ENCODE peak calls at places on chromosomes 6 and 20, in eight cellular contexts. N is adrenal gland, G is transverse colon, B is mammary epithelial cell, I is kidney, S is upper lobe of right lung, V is heart left ventricle, L is Peyer's patch. C is an unnamed sample. For H3K4me1, the result is how much of the 10 kb centered on the place peaks cover.

GRCh38 chr20:4617484-4617883 is 104.2 kb upstream of the PRND start:
- DNase-seq in N (no peak), G (no peak), B (no peak), I (no peak), S (no peak), V (no peak), L (no peak), C (no peak)

GRCh38 chr20:63744158-63744557 is 4.6 kb downstream of the SLC2A4RG start:
- DNase-seq in N (no peak), G (no peak), B (no peak), I (peak), S (no peak), V (no peak), L (no peak), C (no peak)

GRCh38 chr6:134442073-134442472 is 124.2 kb upstream of the SGK1 start:
- DNase-seq in N (no peak), G (no peak), B (no peak), I (no peak), S (no peak), V (no peak), L (no peak), C (no peak)

GRCh38 chr20:60649541-60649940 is 602.5 kb upstream of the CDH4 start:
- DNase-seq in N (no peak), G (no peak), B (no peak), I (no peak), S (no peak), V (no peak), L (no peak), C (no peak)

GRCh38 chr20:51172558-51173428 is 149.9 kb upstream of the KCNG1 start:
- DNase-seq in N (no peak), G (no peak), B (no peak), I (no peak), S (no peak), V (no peak), L (no peak), C (no peak)

GRCh38 chr6:37173573-37174195 is 3.7 kb downstream of the PIM1 start:
- DNase-seq in N (no peak), G (no peak), B (no peak), I (no peak), S (no peak), V (no peak), L (no peak), C (no peak)

GRCh38 chr20:22453244-22454080 is 130.9 kb downstream of the FOXA2 start:
- DNase-seq in N (no peak), G (peak), B (peak), I (no peak), S (no peak), V (no peak), L (no peak), C (no peak)

GRCh38 chr20:35698298-35699126 is 640 bp downstream of the NFS1 start:
- DNase-seq in N (no peak), G (no peak), B (no peak), I (peak), S (peak), V (peak), L (no peak), C (no peak)

GRCh38 chr20:9359561-9360308 is 154.7 kb upstream of the LAMP5 start:
- DNase-seq in N (peak), G (peak), B (peak), I (peak), S (no peak), V (no peak), L (no peak), C (no peak)

GRCh38 chr20:36744764-36745191 is 1.1 kb downstream of the NDRG3 start:
- DNase-seq in N (peak), G (no peak), B (peak), I (no peak), S (no peak), V (peak), L (no peak), C (no peak)

GRCh38 chr6:130276507-130276906 is 53.8 kb upstream of the SAMD3 start:
- DNase-seq in N (no peak), G (no peak), B (no peak), I (no peak), S (no peak), V (no peak), L (no peak), C (no peak)

DNA sequence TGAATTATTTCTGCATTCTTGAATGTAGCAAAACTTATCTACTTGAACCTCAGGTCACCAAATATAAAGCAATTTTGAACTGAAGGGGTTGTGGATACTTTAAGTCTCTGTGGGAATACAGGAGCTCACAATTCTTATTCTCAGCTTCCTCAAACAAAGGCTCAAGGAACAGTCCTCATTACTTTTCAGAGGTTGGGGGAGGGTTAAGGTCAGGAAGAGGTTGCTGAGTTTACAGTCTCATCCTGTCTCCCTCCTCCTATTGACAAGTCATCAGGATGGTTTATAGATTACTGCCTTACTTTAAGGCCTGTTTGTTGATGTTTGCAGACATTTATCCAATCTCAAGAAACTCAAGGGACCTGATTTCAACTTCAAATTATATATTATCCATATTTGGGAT is 143.6 kb upstream of the SPACA1 start:
- DNase-seq in N (no peak), G (no peak), B (no peak), I (no peak), S (no peak), V (no peak), L (no peak), C (no peak)
- H3K27ac ChIP-seq in N (no peak), G (no peak), B (no peak), I (no peak), S (no peak), V (no peak), L (no peak), C (no peak)

DNA sequence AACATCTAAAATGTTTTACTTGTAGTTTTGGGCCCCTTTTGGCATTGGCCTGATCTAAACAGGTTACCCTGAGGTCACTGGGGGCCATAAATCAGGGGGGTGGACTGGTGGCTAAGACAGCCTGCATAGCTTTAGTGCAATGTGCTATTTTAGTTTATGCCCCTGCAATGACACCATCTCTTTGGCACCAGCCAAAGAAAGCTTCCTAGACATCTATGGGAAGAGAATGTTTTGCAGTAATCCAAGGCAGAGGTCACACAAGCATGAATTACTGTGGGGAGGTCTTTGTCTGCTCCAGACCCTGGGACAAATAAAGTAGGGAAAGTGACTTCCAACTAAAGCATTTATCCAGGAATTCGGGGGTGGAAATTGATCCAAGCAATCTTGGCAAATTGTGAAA is 5.4 kb downstream of the RIPOR2 start:
- DNase-seq in N (no peak), G (no peak), B (no peak), I (no peak), S (no peak), V (peak), L (no peak), C (no peak)
- H3K4me1 ChIP-seq in N (under half), G (under half), B (under half), I (under half), S (under half), V (under half), L (under half), C (half or more)

DNA sequence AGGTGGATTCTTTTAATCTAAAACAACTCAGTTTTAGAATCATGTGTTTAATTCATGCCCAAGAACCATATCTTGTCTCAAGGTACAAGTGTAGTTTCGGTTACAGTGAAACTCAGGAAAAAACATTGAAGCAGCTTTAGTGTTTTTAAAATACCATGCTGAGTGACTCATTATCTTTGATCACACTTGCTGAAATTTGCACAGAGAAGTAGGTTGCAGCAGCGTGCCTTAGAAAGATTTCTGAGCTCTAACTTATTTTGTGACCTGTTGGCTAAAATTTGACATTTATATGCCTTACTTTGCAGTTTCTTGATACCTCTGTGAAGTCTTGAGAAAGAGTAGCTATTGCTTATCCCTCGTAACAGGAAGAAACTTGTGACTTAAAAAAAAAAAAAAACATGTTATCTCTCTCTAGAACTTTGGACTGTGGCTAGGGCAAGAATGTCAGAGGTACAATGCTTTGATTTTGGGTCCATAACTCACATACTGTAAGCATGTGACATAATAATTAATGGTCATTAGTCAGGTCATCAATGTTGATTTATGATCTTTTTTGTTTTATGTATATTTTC is 34.5 kb upstream of the FUCA2 start:
- DNase-seq in N (no peak), G (no peak), B (peak), I (no peak), S (no peak), V (no peak), L (no peak), C (peak)
- H3K27ac ChIP-seq in N (no peak), G (peak), B (no peak), I (no peak), S (no peak), V (no peak), L (peak), C (peak)

GRCh38 chr6:106145741-106146227 is 59.6 kb downstream of the PRDM1 start:
- DNase-seq in N (no peak), G (no peak), B (peak), I (no peak), S (no peak), V (no peak), L (no peak), C (no peak)
- H3K4me1 ChIP-seq in N (under half), G (under half), B (under half), I (under half), S (under half), V (under half), L (under half), C (half or more)